ENCODE peak calls at places on chromosome 18, in nine cellular contexts. One of them, this sample, is unnamed.

GRCh38 chr18:34918856-34919255 is 122.4 kb upstream of the MAPRE2 start:
- ATAC-seq in GM12878: no peak
- ATAC-seq in omental fat pad: no peak
- ATAC-seq in right lobe of liver: no peak
- ATAC-seq in left lung: no peak
- ATAC-seq in activated T-helper 17 cell treated with anti-CD3 and anti-CD28 coated beads, Interleukin-2, amount 50 U/mL, for 72 hours: no peak
- ATAC-seq in activated B cell treated with CpG ODN at 0.5 μM for 24 hours: no peak
- ATAC-seq in sciatic nerve: no peak
- ATAC-seq in SK-N-SH treated with all-trans-retinoic acid at 6 μM for 48 hours: no peak
- ATAC-seq in this sample: no peak

GRCh38 chr18:13910501-13910900 is 4.8 kb downstream of the MC2R start:
- ATAC-seq in SK-N-SH treated with all-trans-retinoic acid at 6 μM for 48 hours: no peak
- ATAC-seq in sciatic nerve: no peak
- ATAC-seq in GM12878: no peak
- ATAC-seq in omental fat pad: no peak
- ATAC-seq in activated T-helper 17 cell treated with anti-CD3 and anti-CD28 coated beads, Interleukin-2, amount 50 U/mL, for 72 hours: no peak
- ATAC-seq in activated B cell treated with CpG ODN at 0.5 μM for 24 hours: no peak
- ATAC-seq in right lobe of liver: no peak
- ATAC-seq in left lung: no peak
- ATAC-seq in this sample: no peak

GRCh38 chr18:12347895-12348294 is 29.1 kb downstream of the AFG3L2 start:
- ATAC-seq in sciatic nerve: no peak
- ATAC-seq in SK-N-SH treated with all-trans-retinoic acid at 6 μM for 48 hours: no peak
- ATAC-seq in omental fat pad: no peak
- ATAC-seq in activated B cell treated with CpG ODN at 0.5 μM for 24 hours: no peak
- ATAC-seq in activated T-helper 17 cell treated with anti-CD3 and anti-CD28 coated beads, Interleukin-2, amount 50 U/mL, for 72 hours: no peak
- ATAC-seq in GM12878: no peak
- ATAC-seq in right lobe of liver: no peak
- ATAC-seq in left lung: no peak
- ATAC-seq in this sample: no peak

GRCh38 chr18:55997156-55997561 is 409.2 kb upstream of the TCF4 start:
- ATAC-seq in GM12878: peak
- ATAC-seq in right lobe of liver: peak
- ATAC-seq in omental fat pad: no peak
- ATAC-seq in activated B cell treated with CpG ODN at 0.5 μM for 24 hours: peak
- ATAC-seq in left lung: no peak
- ATAC-seq in activated T-helper 17 cell treated with anti-CD3 and anti-CD28 coated beads, Interleukin-2, amount 50 U/mL, for 72 hours: no peak
- ATAC-seq in sciatic nerve: peak
- ATAC-seq in SK-N-SH treated with all-trans-retinoic acid at 6 μM for 48 hours: no peak
- ATAC-seq in this sample: no peak

GRCh38 chr18:46418657-46419260 is 238.3 kb downstream of the LOXHD1 start:
- ATAC-seq in right lobe of liver: peak
- ATAC-seq in omental fat pad: no peak
- ATAC-seq in left lung: no peak
- ATAC-seq in activated T-helper 17 cell treated with anti-CD3 and anti-CD28 coated beads, Interleukin-2, amount 50 U/mL, for 72 hours: no peak
- ATAC-seq in sciatic nerve: peak
- ATAC-seq in GM12878: peak
- ATAC-seq in SK-N-SH treated with all-trans-retinoic acid at 6 μM for 48 hours: peak
- ATAC-seq in activated B cell treated with CpG ODN at 0.5 μM for 24 hours: no peak
- ATAC-seq in this sample: peak

GRCh38 chr18:35508030-35508429 is 10.3 kb upstream of the INO80C start:
- ATAC-seq in omental fat pad: no peak
- ATAC-seq in sciatic nerve: no peak
- ATAC-seq in activated T-helper 17 cell treated with anti-CD3 and anti-CD28 coated beads, Interleukin-2, amount 50 U/mL, for 72 hours: no peak
- ATAC-seq in GM12878: no peak
- ATAC-seq in SK-N-SH treated with all-trans-retinoic acid at 6 μM for 48 hours: no peak
- ATAC-seq in right lobe of liver: peak
- ATAC-seq in activated B cell treated with CpG ODN at 0.5 μM for 24 hours: no peak
- ATAC-seq in left lung: no peak
- ATAC-seq in this sample: no peak

GRCh38 chr18:44996261-44996660 is 315.6 kb downstream of the SETBP1 start:
- ATAC-seq in SK-N-SH treated with all-trans-retinoic acid at 6 μM for 48 hours: no peak
- ATAC-seq in activated B cell treated with CpG ODN at 0.5 μM for 24 hours: peak
- ATAC-seq in right lobe of liver: no peak
- ATAC-seq in activated T-helper 17 cell treated with anti-CD3 and anti-CD28 coated beads, Interleukin-2, amount 50 U/mL, for 72 hours: no peak
- ATAC-seq in omental fat pad: no peak
- ATAC-seq in sciatic nerve: no peak
- ATAC-seq in left lung: no peak
- ATAC-seq in GM12878: peak
- ATAC-seq in this sample: no peak

GRCh38 chr18:10454800-10455550 is 540 bp downstream of the APCDD1 start:
- ATAC-seq in sciatic nerve: peak
- ATAC-seq in omental fat pad: peak
- ATAC-seq in SK-N-SH treated with all-trans-retinoic acid at 6 μM for 48 hours: peak
- ATAC-seq in activated T-helper 17 cell treated with anti-CD3 and anti-CD28 coated beads, Interleukin-2, amount 50 U/mL, for 72 hours: no peak
- ATAC-seq in right lobe of liver: peak
- ATAC-seq in activated B cell treated with CpG ODN at 0.5 μM for 24 hours: no peak
- ATAC-seq in GM12878: peak
- ATAC-seq in left lung: peak
- ATAC-seq in this sample: peak

GRCh38 chr18:63070750-63071502 is 248.6 kb downstream of the BCL2 start:
- ATAC-seq in SK-N-SH treated with all-trans-retinoic acid at 6 μM for 48 hours: no peak
- ATAC-seq in left lung: no peak
- ATAC-seq in sciatic nerve: no peak
- ATAC-seq in GM12878: no peak
- ATAC-seq in right lobe of liver: peak
- ATAC-seq in activated T-helper 17 cell treated with anti-CD3 and anti-CD28 coated beads, Interleukin-2, amount 50 U/mL, for 72 hours: no peak
- ATAC-seq in activated B cell treated with CpG ODN at 0.5 μM for 24 hours: no peak
- ATAC-seq in omental fat pad: no peak
- ATAC-seq in this sample: no peak

GRCh38 chr18:63472380-63472779 is 4.4 kb upstream of the SERPINB5 start:
- ATAC-seq in activated T-helper 17 cell treated with anti-CD3 and anti-CD28 coated beads, Interleukin-2, amount 50 U/mL, for 72 hours: peak
- ATAC-seq in omental fat pad: no peak
- ATAC-seq in SK-N-SH treated with all-trans-retinoic acid at 6 μM for 48 hours: no peak
- ATAC-seq in left lung: no peak
- ATAC-seq in right lobe of liver: no peak
- ATAC-seq in GM12878: no peak
- ATAC-seq in activated B cell treated with CpG ODN at 0.5 μM for 24 hours: no peak
- ATAC-seq in sciatic nerve: no peak
- ATAC-seq in this sample: no peak

GRCh38 chr18:44917184-44917864 is 236.6 kb downstream of the SETBP1 start:
- ATAC-seq in SK-N-SH treated with all-trans-retinoic acid at 6 μM for 48 hours: no peak
- ATAC-seq in sciatic nerve: peak
- ATAC-seq in activated T-helper 17 cell treated with anti-CD3 and anti-CD28 coated beads, Interleukin-2, amount 50 U/mL, for 72 hours: no peak
- ATAC-seq in right lobe of liver: peak
- ATAC-seq in omental fat pad: no peak
- ATAC-seq in left lung: peak
- ATAC-seq in activated B cell treated with CpG ODN at 0.5 μM for 24 hours: no peak
- ATAC-seq in GM12878: no peak
- ATAC-seq in this sample: no peak

GRCh38 chr18:49618741-49619392 is 57.0 kb downstream of the LIPG start:
- ATAC-seq in SK-N-SH treated with all-trans-retinoic acid at 6 μM for 48 hours: no peak
- ATAC-seq in left lung: no peak
- ATAC-seq in sciatic nerve: peak
- ATAC-seq in activated T-helper 17 cell treated with anti-CD3 and anti-CD28 coated beads, Interleukin-2, amount 50 U/mL, for 72 hours: no peak
- ATAC-seq in activated B cell treated with CpG ODN at 0.5 μM for 24 hours: no peak
- ATAC-seq in right lobe of liver: peak
- ATAC-seq in GM12878: no peak
- ATAC-seq in omental fat pad: no peak
- ATAC-seq in this sample: no peak

GRCh38 chr18:24964213-24964612 is 387.8 kb downstream of the ZNF521 start:
- ATAC-seq in left lung: peak
- ATAC-seq in sciatic nerve: no peak
- ATAC-seq in right lobe of liver: no peak
- ATAC-seq in omental fat pad: no peak
- ATAC-seq in GM12878: peak
- ATAC-seq in SK-N-SH treated with all-trans-retinoic acid at 6 μM for 48 hours: no peak
- ATAC-seq in activated B cell treated with CpG ODN at 0.5 μM for 24 hours: peak
- ATAC-seq in activated T-helper 17 cell treated with anti-CD3 and anti-CD28 coated beads, Interleukin-2, amount 50 U/mL, for 72 hours: no peak
- ATAC-seq in this sample: no peak

GRCh38 chr18:58054041-58054733 is 10.2 kb downstream of the NEDD4L start:
- ATAC-seq in sciatic nerve: no peak
- ATAC-seq in activated T-helper 17 cell treated with anti-CD3 and anti-CD28 coated beads, Interleukin-2, amount 50 U/mL, for 72 hours: no peak
- ATAC-seq in GM12878: no peak
- ATAC-seq in SK-N-SH treated with all-trans-retinoic acid at 6 μM for 48 hours: no peak
- ATAC-seq in omental fat pad: no peak
- ATAC-seq in right lobe of liver: peak
- ATAC-seq in left lung: peak
- ATAC-seq in activated B cell treated with CpG ODN at 0.5 μM for 24 hours: no peak
- ATAC-seq in this sample: no peak

GRCh38 chr18:65298422-65298821 is 452.4 kb upstream of the CDH7 start:
- ATAC-seq in omental fat pad: no peak
- ATAC-seq in sciatic nerve: no peak
- ATAC-seq in activated T-helper 17 cell treated with anti-CD3 and anti-CD28 coated beads, Interleukin-2, amount 50 U/mL, for 72 hours: no peak
- ATAC-seq in GM12878: no peak
- ATAC-seq in right lobe of liver: no peak
- ATAC-seq in activated B cell treated with CpG ODN at 0.5 μM for 24 hours: no peak
- ATAC-seq in SK-N-SH treated with all-trans-retinoic acid at 6 μM for 48 hours: no peak
- ATAC-seq in left lung: no peak
- ATAC-seq in this sample: no peak

GRCh38 chr18:78768221-78768620 is 211.4 kb upstream of the SALL3 start:
- ATAC-seq in omental fat pad: no peak
- ATAC-seq in GM12878: no peak
- ATAC-seq in sciatic nerve: no peak
- ATAC-seq in activated B cell treated with CpG ODN at 0.5 μM for 24 hours: no peak
- ATAC-seq in right lobe of liver: no peak
- ATAC-seq in activated T-helper 17 cell treated with anti-CD3 and anti-CD28 coated beads, Interleukin-2, amount 50 U/mL, for 72 hours: no peak
- ATAC-seq in left lung: no peak
- ATAC-seq in SK-N-SH treated with all-trans-retinoic acid at 6 μM for 48 hours: no peak
- ATAC-seq in this sample: no peak

GRCh38 chr18:58694221-58694620 is 23.0 kb downstream of the MALT1 start:
- ATAC-seq in GM12878: no peak
- ATAC-seq in right lobe of liver: no peak
- ATAC-seq in activated B cell treated with CpG ODN at 0.5 μM for 24 hours: no peak
- ATAC-seq in SK-N-SH treated with all-trans-retinoic acid at 6 μM for 48 hours: no peak
- ATAC-seq in omental fat pad: no peak
- ATAC-seq in sciatic nerve: no peak
- ATAC-seq in activated T-helper 17 cell treated with anti-CD3 and anti-CD28 coated beads, Interleukin-2, amount 50 U/mL, for 72 hours: no peak
- ATAC-seq in left lung: no peak
- ATAC-seq in this sample: no peak

GRCh38 chr18:62788891-62789290 is 73.5 kb downstream of the PHLPP1 start:
- ATAC-seq in SK-N-SH treated with all-trans-retinoic acid at 6 μM for 48 hours: peak
- ATAC-seq in activated B cell treated with CpG ODN at 0.5 μM for 24 hours: no peak
- ATAC-seq in activated T-helper 17 cell treated with anti-CD3 and anti-CD28 coated beads, Interleukin-2, amount 50 U/mL, for 72 hours: no peak
- ATAC-seq in GM12878: no peak
- ATAC-seq in left lung: no peak
- ATAC-seq in right lobe of liver: no peak
- ATAC-seq in sciatic nerve: no peak
- ATAC-seq in omental fat pad: no peak
- ATAC-seq in this sample: no peak

GRCh38 chr18:79448621-79449020 is 52.9 kb downstream of the NFATC1 start:
- ATAC-seq in activated T-helper 17 cell treated with anti-CD3 and anti-CD28 coated beads, Interleukin-2, amount 50 U/mL, for 72 hours: no peak
- ATAC-seq in omental fat pad: no peak
- ATAC-seq in sciatic nerve: no peak
- ATAC-seq in GM12878: no peak
- ATAC-seq in activated B cell treated with CpG ODN at 0.5 μM for 24 hours: no peak
- ATAC-seq in SK-N-SH treated with all-trans-retinoic acid at 6 μM for 48 hours: no peak
- ATAC-seq in left lung: no peak
- ATAC-seq in right lobe of liver: no peak
- ATAC-seq in this sample: no peak

GRCh38 chr18:59357928-59358327 is 1.1 kb downstream of the LMAN1 start:
- ATAC-seq in left lung: peak
- ATAC-seq in right lobe of liver: peak
- ATAC-seq in activated T-helper 17 cell treated with anti-CD3 and anti-CD28 coated beads, Interleukin-2, amount 50 U/mL, for 72 hours: peak
- ATAC-seq in sciatic nerve: no peak
- ATAC-seq in GM12878: peak
- ATAC-seq in SK-N-SH treated with all-trans-retinoic acid at 6 μM for 48 hours: peak
- ATAC-seq in omental fat pad: no peak
- ATAC-seq in activated B cell treated with CpG ODN at 0.5 μM for 24 hours: no peak
- ATAC-seq in this sample: no peak

GRCh38 chr18:31232779-31233424 is 70.2 kb upstream of the DSC1 start:
- ATAC-seq in omental fat pad: no peak
- ATAC-seq in sciatic nerve: no peak
- ATAC-seq in activated B cell treated with CpG ODN at 0.5 μM for 24 hours: no peak
- ATAC-seq in right lobe of liver: peak
- ATAC-seq in GM12878: no peak
- ATAC-seq in left lung: no peak
- ATAC-seq in SK-N-SH treated with all-trans-retinoic acid at 6 μM for 48 hours: no peak
- ATAC-seq in activated T-helper 17 cell treated with anti-CD3 and anti-CD28 coated beads, Interleukin-2, amount 50 U/mL, for 72 hours: no peak
- ATAC-seq in this sample: no peak

GRCh38 chr18:63207154-63207790 is 112.3 kb downstream of the BCL2 start:
- ATAC-seq in SK-N-SH treated with all-trans-retinoic acid at 6 μM for 48 hours: no peak
- ATAC-seq in omental fat pad: no peak
- ATAC-seq in sciatic nerve: peak
- ATAC-seq in GM12878: peak
- ATAC-seq in right lobe of liver: no peak
- ATAC-seq in activated T-helper 17 cell treated with anti-CD3 and anti-CD28 coated beads, Interleukin-2, amount 50 U/mL, for 72 hours: peak
- ATAC-seq in activated B cell treated with CpG ODN at 0.5 μM for 24 hours: peak
- ATAC-seq in left lung: peak
- ATAC-seq in this sample: no peak

This sample was measured in gastroesophageal sphincter.